ENCODE peak calls at places on chromosomes 3 and 15, in ten cellular contexts. One of them, this sample, is unnamed.

GRCh38 chr15:99967841-99968371 is 234.7 kb upstream of the LYSMD4 start:
- DNase-seq in left ventricle myocardium inferior: no peak
- DNase-seq in heart right ventricle: no peak
- DNase-seq in body of pancreas: no peak
- DNase-seq in IMR-90: no peak
- DNase-seq in neuronal stem cell: no peak
- DNase-seq in naive thymus-derived CD4-positive, alpha-beta T cell: no peak
- DNase-seq in mesendoderm: no peak
- DNase-seq in right lobe of liver: peak; percentile 28
- DNase-seq in keratinocyte: peak; percentile 94
- DNase-seq in this sample: no peak

GRCh38 chr3:149247929-149248691 is 26.5 kb upstream of the CP start:
- DNase-seq in left ventricle myocardium inferior: no peak
- DNase-seq in heart right ventricle: no peak
- DNase-seq in body of pancreas: peak; percentile 38
- DNase-seq in IMR-90: peak; percentile 36
- DNase-seq in neuronal stem cell: no peak
- DNase-seq in naive thymus-derived CD4-positive, alpha-beta T cell: no peak
- DNase-seq in mesendoderm: peak; percentile 46
- DNase-seq in right lobe of liver: no peak
- DNase-seq in keratinocyte: no peak
- DNase-seq in this sample: no peak

GRCh38 chr3:135131290-135131689 is 336.2 kb downstream of the EPHB1 start:
- DNase-seq in left ventricle myocardium inferior: no peak
- DNase-seq in heart right ventricle: no peak
- DNase-seq in body of pancreas: no peak
- DNase-seq in IMR-90: no peak
- DNase-seq in neuronal stem cell: no peak
- DNase-seq in naive thymus-derived CD4-positive, alpha-beta T cell: no peak
- DNase-seq in mesendoderm: no peak
- DNase-seq in right lobe of liver: no peak
- DNase-seq in keratinocyte: no peak
- DNase-seq in this sample: no peak

GRCh38 chr3:26712211-26713026 is 89.8 kb downstream of the LRRC3B start:
- DNase-seq in left ventricle myocardium inferior: no peak
- DNase-seq in heart right ventricle: no peak
- DNase-seq in body of pancreas: no peak
- DNase-seq in IMR-90: peak; percentile 1
- DNase-seq in neuronal stem cell: peak; percentile 62
- DNase-seq in naive thymus-derived CD4-positive, alpha-beta T cell: no peak
- DNase-seq in mesendoderm: peak; percentile 73
- DNase-seq in right lobe of liver: no peak
- DNase-seq in keratinocyte: no peak
- DNase-seq in this sample: no peak

GRCh38 chr3:54960066-54960465 is 32.2 kb upstream of the LRTM1 start:
- DNase-seq in left ventricle myocardium inferior: no peak
- DNase-seq in heart right ventricle: no peak
- DNase-seq in body of pancreas: no peak
- DNase-seq in IMR-90: no peak
- DNase-seq in neuronal stem cell: no peak
- DNase-seq in naive thymus-derived CD4-positive, alpha-beta T cell: no peak
- DNase-seq in mesendoderm: peak; percentile 25
- DNase-seq in right lobe of liver: no peak
- DNase-seq in keratinocyte: no peak
- DNase-seq in this sample: no peak

GRCh38 chr15:51936119-51936478 is 35.5 kb downstream of the LEO1 start:
- DNase-seq in left ventricle myocardium inferior: no peak
- DNase-seq in heart right ventricle: no peak
- DNase-seq in body of pancreas: no peak
- DNase-seq in IMR-90: no peak
- DNase-seq in neuronal stem cell: no peak
- DNase-seq in naive thymus-derived CD4-positive, alpha-beta T cell: no peak
- DNase-seq in mesendoderm: peak; percentile 45
- DNase-seq in right lobe of liver: no peak
- DNase-seq in keratinocyte: no peak
- DNase-seq in this sample: no peak

GRCh38 chr15:80662756-80663553 is 32.2 kb upstream of the ABHD17C start:
- DNase-seq in left ventricle myocardium inferior: no peak
- DNase-seq in heart right ventricle: no peak
- DNase-seq in body of pancreas: no peak
- DNase-seq in IMR-90: no peak
- DNase-seq in neuronal stem cell: no peak
- DNase-seq in naive thymus-derived CD4-positive, alpha-beta T cell: no peak
- DNase-seq in mesendoderm: peak; percentile 11
- DNase-seq in right lobe of liver: no peak
- DNase-seq in keratinocyte: peak; percentile 85
- DNase-seq in this sample: no peak

GRCh38 chr3:188947401-188947982 is 224.3 kb upstream of the TPRG1 start:
- DNase-seq in left ventricle myocardium inferior: peak; percentile 86
- DNase-seq in heart right ventricle: peak; percentile 86
- DNase-seq in body of pancreas: peak; percentile 91
- DNase-seq in IMR-90: peak; percentile 63
- DNase-seq in neuronal stem cell: peak; percentile 89
- DNase-seq in naive thymus-derived CD4-positive, alpha-beta T cell: no peak
- DNase-seq in mesendoderm: peak; percentile 94
- DNase-seq in right lobe of liver: peak; percentile 93
- DNase-seq in keratinocyte: peak; percentile 28
- DNase-seq in this sample: peak; percentile 88

GRCh38 chr3:31654998-31655397 is 122.3 kb downstream of the STT3B start:
- DNase-seq in left ventricle myocardium inferior: no peak
- DNase-seq in heart right ventricle: no peak
- DNase-seq in body of pancreas: no peak
- DNase-seq in IMR-90: no peak
- DNase-seq in neuronal stem cell: no peak
- DNase-seq in naive thymus-derived CD4-positive, alpha-beta T cell: no peak
- DNase-seq in mesendoderm: no peak
- DNase-seq in right lobe of liver: no peak
- DNase-seq in keratinocyte: no peak
- DNase-seq in this sample: no peak

GRCh38 chr3:110650752-110651151 is 420.9 kb upstream of the NECTIN3 start:
- DNase-seq in left ventricle myocardium inferior: no peak
- DNase-seq in heart right ventricle: no peak
- DNase-seq in body of pancreas: no peak
- DNase-seq in IMR-90: peak; percentile 63
- DNase-seq in neuronal stem cell: no peak
- DNase-seq in naive thymus-derived CD4-positive, alpha-beta T cell: no peak
- DNase-seq in mesendoderm: no peak
- DNase-seq in right lobe of liver: no peak
- DNase-seq in keratinocyte: no peak
- DNase-seq in this sample: no peak

GRCh38 chr3:113557374-113557773 is 25.0 kb downstream of the SIDT1 start:
- DNase-seq in left ventricle myocardium inferior: no peak
- DNase-seq in heart right ventricle: no peak
- DNase-seq in body of pancreas: no peak
- DNase-seq in IMR-90: peak; percentile 21
- DNase-seq in neuronal stem cell: no peak
- DNase-seq in naive thymus-derived CD4-positive, alpha-beta T cell: no peak
- DNase-seq in mesendoderm: peak; percentile 82
- DNase-seq in right lobe of liver: no peak
- DNase-seq in keratinocyte: peak; percentile 25
- DNase-seq in this sample: no peak

GRCh38 chr3:42068303-42069088 is 22.7 kb upstream of the TRAK1 start:
- DNase-seq in left ventricle myocardium inferior: no peak
- DNase-seq in heart right ventricle: no peak
- DNase-seq in body of pancreas: no peak
- DNase-seq in IMR-90: no peak
- DNase-seq in neuronal stem cell: no peak
- DNase-seq in naive thymus-derived CD4-positive, alpha-beta T cell: no peak
- DNase-seq in mesendoderm: no peak
- DNase-seq in right lobe of liver: no peak
- DNase-seq in keratinocyte: no peak
- DNase-seq in this sample: no peak
- H3K4me1 ChIP-seq in left ventricle myocardium inferior: peaks cover 100% of the 10 kb centered on the region
- H3K4me1 ChIP-seq in heart right ventricle: peaks cover 88% of the 10 kb centered on the region
- H3K4me1 ChIP-seq in body of pancreas: peaks cover 41% of the 10 kb centered on the region
- H3K4me1 ChIP-seq in IMR-90: peaks cover 30% of the 10 kb centered on the region
- H3K4me1 ChIP-seq in neuronal stem cell: peaks cover 52% of the 10 kb centered on the region
- H3K4me1 ChIP-seq in naive thymus-derived CD4-positive, alpha-beta T cell: no peaks in the 10 kb centered on the region
- H3K4me1 ChIP-seq in mesendoderm: peaks cover 11% of the 10 kb centered on the region
- H3K4me1 ChIP-seq in right lobe of liver: peaks cover 4% of the 10 kb centered on the region
- H3K4me1 ChIP-seq in keratinocyte: peaks cover 56% of the 10 kb centered on the region
- H3K4me1 ChIP-seq in this sample: peaks cover 81% of the 10 kb centered on the region

GRCh38 chr15:67824157-67824899 is 981 bp upstream of the SKOR1 start:
- DNase-seq in left ventricle myocardium inferior: no peak
- DNase-seq in heart right ventricle: no peak
- DNase-seq in body of pancreas: no peak
- DNase-seq in IMR-90: no peak
- DNase-seq in neuronal stem cell: no peak
- DNase-seq in naive thymus-derived CD4-positive, alpha-beta T cell: no peak
- DNase-seq in mesendoderm: no peak
- DNase-seq in right lobe of liver: no peak
- DNase-seq in keratinocyte: no peak
- DNase-seq in this sample: peak; percentile 49

GRCh38 chr15:67821784-67822451 is 3.4 kb upstream of the SKOR1 start:
- DNase-seq in left ventricle myocardium inferior: no peak
- DNase-seq in heart right ventricle: no peak
- DNase-seq in body of pancreas: no peak
- DNase-seq in IMR-90: no peak
- DNase-seq in neuronal stem cell: no peak
- DNase-seq in naive thymus-derived CD4-positive, alpha-beta T cell: no peak
- DNase-seq in mesendoderm: no peak
- DNase-seq in right lobe of liver: no peak
- DNase-seq in keratinocyte: no peak
- DNase-seq in this sample: peak; percentile 36

GRCh38 chr15:67823371-67824156 is 1.7 kb upstream of the SKOR1 start:
- DNase-seq in left ventricle myocardium inferior: no peak
- DNase-seq in heart right ventricle: no peak
- DNase-seq in body of pancreas: no peak
- DNase-seq in IMR-90: no peak
- DNase-seq in neuronal stem cell: no peak
- DNase-seq in naive thymus-derived CD4-positive, alpha-beta T cell: no peak
- DNase-seq in mesendoderm: no peak
- DNase-seq in right lobe of liver: no peak
- DNase-seq in keratinocyte: no peak
- DNase-seq in this sample: peak; percentile 70

GRCh38 chr15:67820992-67821783 is 4.1 kb upstream of the SKOR1 start:
- DNase-seq in left ventricle myocardium inferior: peak; percentile 53
- DNase-seq in heart right ventricle: peak; percentile 72
- DNase-seq in body of pancreas: peak; percentile 47
- DNase-seq in IMR-90: peak; percentile 51
- DNase-seq in neuronal stem cell: no peak
- DNase-seq in naive thymus-derived CD4-positive, alpha-beta T cell: no peak
- DNase-seq in mesendoderm: peak; percentile 53
- DNase-seq in right lobe of liver: no peak
- DNase-seq in keratinocyte: no peak
- DNase-seq in this sample: peak; percentile 80

DNA sequence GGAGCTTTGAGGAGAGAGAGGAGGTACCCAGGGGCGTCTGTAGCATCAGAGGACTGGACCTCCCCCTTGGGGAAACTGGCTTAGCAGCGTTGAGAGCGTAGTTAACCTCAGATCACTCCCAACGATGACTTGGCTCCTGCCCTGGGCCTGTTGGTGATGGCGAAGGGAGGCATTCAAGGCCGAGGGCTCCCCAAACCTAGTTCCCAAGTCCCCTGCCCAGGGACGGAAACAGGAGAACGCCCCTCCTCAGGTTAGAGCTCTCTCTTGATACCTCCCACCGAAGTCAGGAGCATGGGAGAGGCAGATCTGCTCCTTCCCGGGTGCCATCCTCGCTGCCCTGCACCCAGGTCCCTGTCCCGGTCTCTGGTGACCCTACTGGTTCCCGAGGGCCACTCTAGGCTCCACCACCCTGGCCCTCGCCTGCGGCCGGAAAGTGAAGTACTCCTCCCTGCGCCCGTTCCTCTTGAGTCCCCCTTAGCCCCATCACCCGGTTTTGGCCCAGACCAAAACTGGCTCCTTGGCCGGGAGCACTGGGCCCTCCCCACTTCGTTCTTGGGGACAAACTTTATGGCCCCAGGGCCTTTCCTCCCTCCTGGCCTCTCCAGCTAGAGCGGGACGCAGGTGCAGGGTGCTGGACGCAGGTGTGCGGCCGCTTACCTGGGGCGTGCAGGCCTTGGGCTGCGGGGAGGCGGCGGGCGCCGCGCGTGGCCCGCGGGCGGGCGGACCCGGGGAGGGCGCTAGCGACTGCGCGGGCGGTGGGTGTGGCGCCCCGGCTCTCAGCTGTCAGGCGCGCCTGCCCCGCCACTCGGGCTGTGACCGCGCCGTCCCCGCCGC is 2.6 kb upstream of the SKOR1 start:
- DNase-seq in left ventricle myocardium inferior: no peak
- DNase-seq in heart right ventricle: no peak
- DNase-seq in body of pancreas: no peak
- DNase-seq in IMR-90: no peak
- DNase-seq in neuronal stem cell: no peak
- DNase-seq in naive thymus-derived CD4-positive, alpha-beta T cell: no peak
- DNase-seq in mesendoderm: no peak
- DNase-seq in right lobe of liver: no peak
- DNase-seq in keratinocyte: no peak
- DNase-seq in this sample: no peak
- H3K27me3 ChIP-seq in left ventricle myocardium inferior: peaks cover 100% of the 10 kb centered on the region
- H3K27me3 ChIP-seq in heart right ventricle: peaks cover 100% of the 10 kb centered on the region
- H3K27me3 ChIP-seq in body of pancreas: peaks cover 74% of the 10 kb centered on the region
- H3K27me3 ChIP-seq in IMR-90: peaks cover 92% of the 10 kb centered on the region
- H3K27me3 ChIP-seq in neuronal stem cell: peaks cover 78% of the 10 kb centered on the region
- H3K27me3 ChIP-seq in naive thymus-derived CD4-positive, alpha-beta T cell: peaks cover 23% of the 10 kb centered on the region
- H3K27me3 ChIP-seq in mesendoderm: peaks cover 87% of the 10 kb centered on the region
- H3K27me3 ChIP-seq in right lobe of liver: peaks cover 37% of the 10 kb centered on the region
- H3K27me3 ChIP-seq in keratinocyte: peaks cover 97% of the 10 kb centered on the region
- H3K27me3 ChIP-seq in this sample: peaks cover 86% of the 10 kb centered on the region

DNA sequence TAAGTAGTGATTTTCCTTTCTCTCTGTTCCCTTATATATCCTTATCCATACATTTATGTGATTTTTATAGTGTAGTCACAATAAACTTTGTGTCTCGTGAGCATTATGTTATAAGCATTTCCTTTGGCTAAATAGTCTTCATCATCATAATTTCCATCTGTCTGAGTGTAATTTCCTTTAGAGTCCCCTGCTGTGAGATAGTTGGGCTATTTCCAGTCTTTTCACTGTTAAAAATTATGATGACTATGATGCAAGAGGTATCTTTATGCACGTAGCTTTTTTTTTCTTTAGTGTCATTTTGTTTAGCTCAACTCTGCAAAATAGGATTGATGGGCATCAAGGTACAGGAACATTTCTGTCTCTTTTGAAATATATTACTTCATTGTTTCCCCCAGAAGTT is 26.9 kb upstream of the CA12 start:
- DNase-seq in left ventricle myocardium inferior: no peak
- DNase-seq in heart right ventricle: no peak
- DNase-seq in body of pancreas: no peak
- DNase-seq in IMR-90: no peak
- DNase-seq in neuronal stem cell: no peak
- DNase-seq in naive thymus-derived CD4-positive, alpha-beta T cell: no peak
- DNase-seq in mesendoderm: no peak
- DNase-seq in right lobe of liver: no peak
- DNase-seq in keratinocyte: no peak
- DNase-seq in this sample: no peak
- H3K4me1 ChIP-seq in left ventricle myocardium inferior: no peaks in the 10 kb centered on the region
- H3K4me1 ChIP-seq in heart right ventricle: no peaks in the 10 kb centered on the region
- H3K4me1 ChIP-seq in body of pancreas: no peaks in the 10 kb centered on the region
- H3K4me1 ChIP-seq in IMR-90: peaks cover 2% of the 10 kb centered on the region
- H3K4me1 ChIP-seq in neuronal stem cell: no peaks in the 10 kb centered on the region
- H3K4me1 ChIP-seq in naive thymus-derived CD4-positive, alpha-beta T cell: peaks cover 3% of the 10 kb centered on the region
- H3K4me1 ChIP-seq in mesendoderm: no peaks in the 10 kb centered on the region
- H3K4me1 ChIP-seq in right lobe of liver: no peaks in the 10 kb centered on the region
- H3K4me1 ChIP-seq in keratinocyte: no peaks in the 10 kb centered on the region
- H3K4me1 ChIP-seq in this sample: peaks cover 3% of the 10 kb centered on the region

DNA sequence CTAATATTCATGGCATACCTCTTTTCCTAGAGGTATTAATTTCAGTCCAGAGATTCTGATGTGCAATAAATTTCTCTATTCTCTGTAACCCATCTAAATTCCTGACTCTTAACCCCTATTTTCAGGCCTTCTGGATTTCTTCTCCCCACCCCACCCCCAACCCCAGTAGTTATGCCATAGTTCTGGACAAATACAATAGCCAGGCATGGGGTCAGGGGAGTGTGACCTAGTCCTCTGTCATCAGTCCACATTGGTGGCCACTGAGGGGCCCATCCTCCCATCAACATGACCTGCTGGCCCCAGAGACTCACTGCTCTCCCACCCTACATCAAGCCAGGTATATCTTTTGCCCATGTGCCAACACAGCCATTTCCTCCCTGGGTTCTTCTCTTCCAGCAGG is 3.8 kb upstream of the LIPC start:
- DNase-seq in left ventricle myocardium inferior: no peak
- DNase-seq in heart right ventricle: no peak
- DNase-seq in body of pancreas: no peak
- DNase-seq in IMR-90: no peak
- DNase-seq in neuronal stem cell: no peak
- DNase-seq in naive thymus-derived CD4-positive, alpha-beta T cell: no peak
- DNase-seq in mesendoderm: no peak
- DNase-seq in right lobe of liver: no peak
- DNase-seq in keratinocyte: no peak
- DNase-seq in this sample: no peak
- H3K27me3 ChIP-seq in left ventricle myocardium inferior: no peaks in the 10 kb centered on the region
- H3K27me3 ChIP-seq in heart right ventricle: no peaks in the 10 kb centered on the region
- H3K27me3 ChIP-seq in body of pancreas: no peaks in the 10 kb centered on the region
- H3K27me3 ChIP-seq in IMR-90: no peaks in the 10 kb centered on the region
- H3K27me3 ChIP-seq in neuronal stem cell: no peaks in the 10 kb centered on the region
- H3K27me3 ChIP-seq in naive thymus-derived CD4-positive, alpha-beta T cell: no peaks in the 10 kb centered on the region
- H3K27me3 ChIP-seq in mesendoderm: no peaks in the 10 kb centered on the region
- H3K27me3 ChIP-seq in right lobe of liver: no peaks in the 10 kb centered on the region
- H3K27me3 ChIP-seq in keratinocyte: no peaks in the 10 kb centered on the region
- H3K27me3 ChIP-seq in this sample: no peaks in the 10 kb centered on the region